ENCODE peak calls at places on chromosomes 16 and 17, in five cellular contexts. E, L, B, K and A are unnamed samples.

GRCh38 chr16:74944466-74944865 is 40.5 kb downstream of the WDR59 start:
- DNase-seq in E (no peak), L (no peak), B (no peak), K (no peak), A (no peak)

GRCh38 chr17:6667516-6667915 is 16.0 kb downstream of the C17orf100 start:
- DNase-seq in E (no peak), L (no peak), B (no peak), K (no peak), A (no peak)

GRCh38 chr16:77335652-77336234 is 99.1 kb downstream of the ADAMTS18 start:
- DNase-seq in E (no peak), L (no peak), B (no peak), K (no peak), A (no peak)

GRCh38 chr16:71542377-71542776 is 16.2 kb downstream of the CHST4 start:
- DNase-seq in E (peak; percentile 58), L (no peak), B (peak; percentile 6), K (peak; percentile 30), A (peak; percentile 31)

GRCh38 chr16:2176047-2176446 is 20.4 kb downstream of the CASKIN1 start:
- DNase-seq in E (no peak), L (no peak), B (no peak), K (no peak), A (no peak)

GRCh38 chr16:89985219-89985618 is 34.0 kb downstream of the DBNDD1 start:
- DNase-seq in E (no peak), L (no peak), B (no peak), K (no peak), A (no peak)

GRCh38 chr17:81821603-81822311 is 11.3 kb downstream of the MCRIP1 start:
- DNase-seq in E (peak; percentile 93), L (peak; percentile 92), B (peak; percentile 65), K (peak; percentile 74), A (peak; percentile 88)

GRCh38 chr16:82586130-82586529 is 40.6 kb upstream of the CDH13 start:
- DNase-seq in E (no peak), L (no peak), B (no peak), K (no peak), A (no peak)

GRCh38 chr16:57061084-57061905 is 31.1 kb upstream of the CPNE2 start:
- DNase-seq in E (no peak), L (peak; percentile 41), B (peak; percentile 70), K (peak; percentile 84), A (peak; percentile 81)

GRCh38 chr16:78996806-78997205 is 603.7 kb downstream of the MAF start:
- DNase-seq in E (no peak), L (no peak), B (no peak), K (no peak), A (no peak)

GRCh38 chr17:35797918-35798317 is 2.5 kb upstream of the MMP28 start:
- DNase-seq in E (no peak), L (no peak), B (no peak), K (no peak), A (no peak)

GRCh38 chr17:40474419-40475002 is 26.9 kb downstream of the TNS4 start:
- DNase-seq in E (no peak), L (no peak), B (no peak), K (no peak), A (no peak)

GRCh38 chr17:30545024-30545423 is 67.8 kb downstream of the GOSR1 start:
- DNase-seq in E (no peak), L (no peak), B (no peak), K (no peak), A (no peak)

GRCh38 chr17:51657224-51657623 is 396.9 kb downstream of the UTP18 start:
- DNase-seq in E (no peak), L (no peak), B (no peak), K (no peak), A (no peak)

GRCh38 chr16:74026373-74027281 is 270.0 kb upstream of the PSMD7 start:
- DNase-seq in E (no peak), L (no peak), B (no peak), K (no peak), A (no peak)

GRCh38 chr16:2751577-2752034 is 832 bp upstream of the SRRM2 start:
- DNase-seq in E (peak; percentile 82), L (no peak), B (no peak), K (no peak), A (no peak)

GRCh38 chr17:82003411-82004381 is 19.0 kb downstream of the CENPX start:
- DNase-seq in E (peak; percentile 95), L (no peak), B (peak; percentile 89), K (peak; percentile 92), A (peak; percentile 95)

GRCh38 chr17:10790491-10791401 is 13.2 kb downstream of the TMEM238L start:
- DNase-seq in E (no peak), L (peak; percentile 42), B (no peak), K (no peak), A (no peak)

GRCh38 chr16:68367034-68367433 is 56.2 kb downstream of the PRMT7 start:
- DNase-seq in E (peak; percentile 58), L (no peak), B (peak; percentile 32), K (peak; percentile 41), A (peak; percentile 37)

GRCh38 chr17:4509402-4509801 is 10.7 kb downstream of the SPNS2 start:
- DNase-seq in E (no peak), L (no peak), B (no peak), K (no peak), A (no peak)
- H3K4me3 ChIP-seq in E (no peak overlapping the region), L (no peak overlapping the region), B (no peak overlapping the region), K (no peak overlapping the region), A (no peak overlapping the region)

GRCh38 chr16:29318037-29318436 is 88.5 kb downstream of the NPIPB11 start:
- DNase-seq in E (peak; percentile 16), L (no peak), B (no peak), K (no peak), A (no peak)
- TF ChIP-seq CTCF in E (peak; percentile 52), L (no peak), B (peak; percentile 18), K (no peak), A (peak; percentile 31)

GRCh38 chr17:1090454-1091189 is 89.2 kb downstream of the ABR start:
- DNase-seq in E (no peak), L (peak; percentile 54), B (no peak), K (no peak), A (no peak)
- H3K4me3 ChIP-seq in E (no peak overlapping the region), L (peak overlapping the region; percentile 10), B (no peak overlapping the region), K (no peak overlapping the region), A (no peak overlapping the region)

GRCh38 chr17:2980211-2980903 is 83.0 kb downstream of the OR1D5 start:
- DNase-seq in E (no peak), L (no peak), B (no peak), K (no peak), A (no peak)

GRCh38 chr17:2981325-2981724 is 82.1 kb downstream of the OR1D5 start:
- DNase-seq in E (no peak), L (no peak), B (no peak), K (no peak), A (no peak)

GRCh38 chr17:2986925-2987324 is 76.5 kb downstream of the OR1D5 start:
- DNase-seq in E (no peak), L (no peak), B (no peak), K (no peak), A (no peak)

GRCh38 chr17:2980904-2981246 is 82.5 kb downstream of the OR1D5 start:
- DNase-seq in E (no peak), L (no peak), B (no peak), K (no peak), A (no peak)

GRCh38 chr17:2982854-2983636 is 80.4 kb downstream of the OR1D5 start:
- DNase-seq in E (peak; percentile 89), L (no peak), B (peak; percentile 96), K (peak; percentile 94), A (peak; percentile 93)
- TF ChIP-seq CTCF in E (peak; percentile 30), L (no peak), B (peak; percentile 60), K (peak; percentile 18), A (peak; percentile 36)

DNA sequence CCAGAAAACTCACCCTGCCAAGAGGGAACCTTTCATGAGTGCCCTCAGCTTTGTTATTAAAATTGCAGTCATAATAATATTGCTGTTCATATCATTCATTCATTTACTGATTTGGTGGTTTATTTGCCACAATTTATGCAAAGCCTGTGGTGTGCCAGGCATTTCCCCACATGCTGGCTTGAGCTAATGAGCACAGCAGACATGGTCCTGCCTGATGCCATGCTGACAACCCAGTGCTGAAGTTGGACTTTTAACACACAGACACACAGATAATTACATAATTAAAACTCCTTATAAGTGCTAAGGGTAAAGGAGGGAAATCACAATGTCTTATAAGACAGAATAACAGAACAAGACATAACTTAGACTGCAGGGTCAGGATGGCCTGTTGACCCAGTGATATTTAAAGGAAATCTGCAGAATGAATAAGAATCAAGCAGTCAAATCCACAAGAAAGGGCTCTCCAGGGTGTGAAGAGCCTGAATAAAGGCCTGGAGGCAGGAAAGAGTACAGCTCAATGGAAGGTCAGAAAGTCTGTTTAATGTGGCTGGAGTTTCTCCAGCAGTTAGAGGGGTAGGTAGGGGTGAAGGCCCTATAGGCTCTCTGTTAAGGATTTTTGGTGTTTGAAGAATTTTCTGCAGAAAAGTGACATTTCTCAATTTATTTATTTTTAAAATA is 196.9 kb upstream of the CDH11 start:
- DNase-seq in E (no peak), L (no peak), B (no peak), K (no peak), A (no peak)
- H3K4me3 ChIP-seq in E (no peak overlapping the region), L (no peak overlapping the region), B (no peak overlapping the region), K (no peak overlapping the region), A (no peak overlapping the region)

DNA sequence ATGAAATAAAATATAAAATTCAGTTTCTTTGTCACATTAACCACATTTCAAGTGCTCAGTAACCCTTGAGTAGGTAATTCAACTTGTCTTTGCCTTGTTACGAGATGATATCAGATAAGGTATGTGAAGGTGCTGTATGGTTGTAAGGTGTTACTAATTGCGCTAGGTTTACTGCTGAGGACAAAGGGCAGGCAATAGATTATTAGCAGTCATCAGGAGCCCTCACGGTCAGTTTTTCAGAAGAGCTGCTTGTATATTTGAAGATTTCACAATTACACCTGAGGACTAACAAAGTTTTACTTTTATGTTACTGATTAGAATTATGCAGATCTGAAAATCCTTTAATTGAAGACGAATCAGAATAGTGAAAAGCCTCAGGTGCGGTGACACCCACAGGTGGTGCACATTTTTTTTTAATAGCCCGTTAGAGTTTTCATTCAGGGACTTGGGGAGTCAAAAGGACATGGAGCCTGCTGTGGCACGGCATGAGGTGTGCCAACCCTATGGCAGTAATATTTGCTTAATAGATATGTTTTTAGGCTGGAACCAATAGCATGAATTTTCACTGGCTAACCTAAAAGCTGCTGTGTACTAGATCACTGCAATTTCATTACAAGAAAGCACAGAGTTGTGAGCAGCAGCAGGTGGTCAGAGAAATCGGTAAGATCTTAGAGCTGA is 16.4 kb downstream of the NDEL1 start:
- DNase-seq in E (no peak), L (no peak), B (no peak), K (no peak), A (no peak)
- TF ChIP-seq CTCF in E (no peak), L (no peak), B (no peak), K (no peak), A (no peak)

DNA sequence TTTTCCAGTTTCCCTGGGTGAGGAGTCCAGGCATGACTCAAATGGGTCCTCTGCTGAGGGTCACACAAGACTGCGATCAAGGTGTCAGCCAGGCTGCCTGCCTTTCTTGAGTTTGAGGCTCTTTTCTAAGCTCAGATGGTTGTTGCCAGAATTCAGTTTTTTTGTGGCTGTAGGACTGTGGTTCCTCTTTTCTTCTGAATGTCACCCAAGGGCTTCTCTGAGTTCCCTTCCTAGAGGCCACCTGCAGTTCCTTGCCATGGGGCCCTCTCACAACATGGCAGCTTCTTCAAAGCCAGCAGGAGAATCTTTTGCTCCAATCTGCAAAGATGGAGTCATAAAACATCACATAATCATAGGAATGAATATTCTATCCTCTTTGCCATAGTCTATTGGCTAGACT is 17.5 kb downstream of the LIMD2 start:
- DNase-seq in E (no peak), L (no peak), B (no peak), K (no peak), A (no peak)
- H3K4me3 ChIP-seq in E (no peak overlapping the region), L (no peak overlapping the region), B (no peak overlapping the region), K (no peak overlapping the region), A (no peak overlapping the region)

GRCh38 chr16:64408699-64409098 is 713.2 kb downstream of the CDH11 start:
- DNase-seq in E (no peak), L (no peak), B (no peak), K (no peak), A (no peak)
- TF ChIP-seq CTCF in E (no peak), L (no peak), B (no peak), K (no peak), A (no peak)